ENCODE peak calls at places on chromosomes 3 and 15, in six cellular contexts. O, E, N, K, G and F are unnamed samples. For H3K4me1, the result is how much of the 10 kb centered on the place peaks cover.

GRCh38 chr3:49357466-49358216 is 512 bp downstream of the GPX1 start:
- DNase-seq in O (peak), E (peak), N (peak), K (peak), G (peak), F (peak)

GRCh38 chr3:53238051-53238850 is 17.6 kb downstream of the TKT start:
- DNase-seq in O (peak), E (peak), N (no peak), K (no peak), G (peak), F (peak)

GRCh38 chr3:79385211-79385610 is 382.6 kb downstream of the ROBO1 start:
- DNase-seq in O (no peak), E (no peak), N (no peak), K (no peak), G (no peak), F (no peak)

GRCh38 chr3:51343918-51344687 is 41.0 kb upstream of the MANF start:
- DNase-seq in O (no peak), E (no peak), N (peak), K (no peak), G (peak), F (peak)

GRCh38 chr3:134325106-134325705 is 49.0 kb downstream of the AMOTL2 start:
- DNase-seq in O (no peak), E (no peak), N (peak), K (peak), G (no peak), F (no peak)

GRCh38 chr3:60064210-60065178 is 1014.7 kb upstream of the CFAP20DC start:
- DNase-seq in O (no peak), E (no peak), N (no peak), K (no peak), G (no peak), F (no peak)

GRCh38 chr15:36671017-36671416 is 91.6 kb downstream of the CDIN1 start:
- DNase-seq in O (no peak), E (no peak), N (no peak), K (peak), G (no peak), F (no peak)

GRCh38 chr3:105598047-105598796 is 231.5 kb downstream of the ALCAM start:
- DNase-seq in O (no peak), E (no peak), N (no peak), K (no peak), G (no peak), F (no peak)

GRCh38 chr3:150248116-150248864 is 159.8 kb upstream of the TSC22D2 start:
- DNase-seq in O (no peak), E (no peak), N (no peak), K (no peak), G (no peak), F (no peak)

GRCh38 chr3:78632925-78633324 is 1134.9 kb downstream of the ROBO1 start:
- DNase-seq in O (no peak), E (no peak), N (no peak), K (no peak), G (no peak), F (no peak)

GRCh38 chr3:66236281-66236680 is 15.5 kb downstream of the SLC25A26 start:
- DNase-seq in O (no peak), E (no peak), N (no peak), K (no peak), G (no peak), F (no peak)

GRCh38 chr3:108983051-108983450 is 29.4 kb upstream of the GUCA1C start:
- DNase-seq in O (no peak), E (no peak), N (no peak), K (no peak), G (no peak), F (no peak)

GRCh38 chr3:33447958-33448357 is 7.8 kb upstream of the UBP1 start:
- DNase-seq in O (no peak), E (no peak), N (no peak), K (no peak), G (no peak), F (no peak)

GRCh38 chr3:157226173-157226847 is 66.4 kb upstream of the CCNL1 start:
- DNase-seq in O (no peak), E (no peak), N (no peak), K (no peak), G (no peak), F (no peak)

GRCh38 chr3:130789678-130790340 is 43.2 kb upstream of the PIK3R4 start:
- DNase-seq in O (no peak), E (peak), N (no peak), K (no peak), G (no peak), F (peak)

GRCh38 chr3:45604066-45604465 is 9.5 kb downstream of the LIMD1 start:
- DNase-seq in O (no peak), E (no peak), N (no peak), K (no peak), G (no peak), F (no peak)

GRCh38 chr3:46383211-46383945 is 12.6 kb downstream of the CCR5 start:
- DNase-seq in O (no peak), E (peak), N (no peak), K (no peak), G (peak), F (peak)

GRCh38 chr3:165206454-165207266 is 10.5 kb upstream of the SLITRK3 start:
- DNase-seq in O (peak), E (peak), N (peak), K (peak), G (peak), F (no peak)

GRCh38 chr15:89004726-89005030 is 83.6 kb upstream of the ABHD2 start:
- DNase-seq in O (no peak), E (no peak), N (no peak), K (no peak), G (no peak), F (no peak)

GRCh38 chr15:57090460-57090859 is 172.0 kb downstream of the TCF12 start:
- DNase-seq in O (no peak), E (no peak), N (no peak), K (no peak), G (no peak), F (no peak)

GRCh38 chr3:170499562-170500156 is 81.0 kb downstream of the CLDN11 start:
- DNase-seq in O (peak), E (peak), N (no peak), K (peak), G (peak), F (peak)

GRCh38 chr3:47536221-47536891 is 22.8 kb upstream of the ELP6 start:
- DNase-seq in O (no peak), E (no peak), N (no peak), K (no peak), G (no peak), F (no peak)

GRCh38 chr3:4939276-4939675 is 40.0 kb upstream of the BHLHE40 start:
- DNase-seq in O (no peak), E (no peak), N (no peak), K (no peak), G (no peak), F (no peak)

GRCh38 chr15:88256261-88257230 is at the start of gene NTRK3:
- DNase-seq in O (no peak), E (no peak), N (no peak), K (no peak), G (no peak), F (no peak)

GRCh38 chr3:171775943-171776342 is 34.3 kb downstream of the PLD1 start:
- DNase-seq in O (no peak), E (no peak), N (no peak), K (no peak), G (no peak), F (no peak)

GRCh38 chr15:21261396-21261964 is 178.8 kb downstream of the POTEB3 start:
- DNase-seq in O (peak), E (no peak), N (peak), K (no peak), G (no peak), F (peak)

GRCh38 chr3:18223591-18224338 is 201.4 kb downstream of the SATB1 start:
- DNase-seq in O (no peak), E (peak), N (no peak), K (no peak), G (no peak), F (peak)

GRCh38 chr3:186609247-186609868 is 3.5 kb upstream of the AHSG start:
- DNase-seq in O (peak), E (no peak), N (no peak), K (no peak), G (peak), F (no peak)
- TF ChIP-seq CTCF in O (peak), E (peak), N (no peak), K (no peak), G (no peak), F (peak)

DNA sequence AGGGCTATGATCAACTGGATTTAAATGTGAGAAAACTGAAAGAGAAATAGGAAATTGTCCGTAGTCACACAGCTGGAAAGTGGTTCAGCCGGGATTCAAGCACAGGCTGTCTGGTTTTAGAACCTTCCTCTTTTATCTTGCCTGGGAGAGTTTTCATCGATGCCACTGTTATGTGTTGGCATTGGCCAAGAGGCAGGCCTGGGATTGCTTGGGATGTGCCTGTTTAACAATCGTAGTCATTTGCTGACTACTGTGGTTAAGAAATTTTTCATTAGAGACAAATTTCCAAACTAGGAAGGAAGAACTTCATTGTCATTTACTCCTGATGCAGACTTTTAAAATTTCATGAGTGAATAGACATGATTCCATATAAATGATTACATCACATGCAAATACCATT is 4.3 kb downstream of the MCTP2 start:
- DNase-seq in O (no peak), E (no peak), N (no peak), K (no peak), G (no peak), F (no peak)
- H3K4me1 ChIP-seq in O (under half), E (under half), N (under half), K (under half), G (under half), F (under half)

GRCh38 chr3:128489860-128490649 is 2.9 kb downstream of the GATA2 start:
- DNase-seq in O (peak), E (no peak), N (peak), K (peak), G (no peak), F (peak)

GRCh38 chr3:128490650-128491070 is 2.3 kb downstream of the GATA2 start:
- DNase-seq in O (no peak), E (no peak), N (no peak), K (no peak), G (no peak), F (no peak)

GRCh38 chr3:128487813-128488635 is 5.0 kb downstream of the GATA2 start:
- DNase-seq in O (peak), E (peak), N (peak), K (peak), G (peak), F (peak)

GRCh38 chr3:128488636-128488994 is 4.4 kb downstream of the GATA2 start:
- DNase-seq in O (no peak), E (no peak), N (no peak), K (no peak), G (no peak), F (no peak)

GRCh38 chr3:128488995-128489859 is 3.8 kb downstream of the GATA2 start:
- DNase-seq in O (no peak), E (no peak), N (peak), K (no peak), G (no peak), F (no peak)
- TF ChIP-seq POLR2A in O (no peak), E (no peak), N (no peak), K (peak), G (no peak), F (no peak)

DNA sequence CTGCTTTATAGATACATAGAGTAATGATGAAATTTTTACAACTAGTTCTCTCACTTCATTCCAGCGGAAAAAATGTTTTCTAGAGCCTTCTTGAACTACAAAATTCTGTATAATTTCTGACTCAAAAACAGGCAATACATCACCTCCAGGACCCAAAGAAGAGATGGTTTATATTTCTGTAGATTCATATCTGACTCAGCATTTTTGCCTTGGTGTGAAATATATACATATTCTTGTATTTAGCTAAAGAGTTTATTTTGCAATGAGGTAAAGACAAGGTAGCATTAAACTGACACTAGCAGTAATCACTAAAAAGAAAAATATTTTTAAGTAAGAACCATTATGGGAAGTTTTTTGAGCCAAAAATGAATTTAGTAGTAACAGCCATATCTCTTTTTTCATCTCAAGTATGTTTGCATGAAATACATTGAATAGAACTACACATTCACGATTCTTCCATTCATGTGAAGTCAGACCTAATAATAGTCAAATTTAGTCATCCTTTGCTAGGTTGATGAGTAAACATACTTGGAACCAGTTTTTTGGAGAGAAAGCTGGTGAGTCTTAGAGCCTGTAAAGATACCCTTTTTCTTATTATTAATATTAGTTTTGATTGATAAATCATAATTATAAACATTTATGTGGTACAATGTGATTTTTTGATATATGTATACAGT is 31.6 kb downstream of the COL8A1 start:
- DNase-seq in O (no peak), E (no peak), N (no peak), K (no peak), G (no peak), F (no peak)
- TF ChIP-seq CTCF in O (no peak), E (no peak), N (no peak), K (no peak), G (no peak), F (no peak)

GRCh38 chr3:151314132-151314531 is 2.5 kb downstream of the GPR87 start:
- DNase-seq in O (no peak), E (no peak), N (no peak), K (no peak), G (no peak), F (no peak)
- H3K4me1 ChIP-seq in O (under half), E (under half), N (under half), K (under half), G (under half), F (under half)

DNA sequence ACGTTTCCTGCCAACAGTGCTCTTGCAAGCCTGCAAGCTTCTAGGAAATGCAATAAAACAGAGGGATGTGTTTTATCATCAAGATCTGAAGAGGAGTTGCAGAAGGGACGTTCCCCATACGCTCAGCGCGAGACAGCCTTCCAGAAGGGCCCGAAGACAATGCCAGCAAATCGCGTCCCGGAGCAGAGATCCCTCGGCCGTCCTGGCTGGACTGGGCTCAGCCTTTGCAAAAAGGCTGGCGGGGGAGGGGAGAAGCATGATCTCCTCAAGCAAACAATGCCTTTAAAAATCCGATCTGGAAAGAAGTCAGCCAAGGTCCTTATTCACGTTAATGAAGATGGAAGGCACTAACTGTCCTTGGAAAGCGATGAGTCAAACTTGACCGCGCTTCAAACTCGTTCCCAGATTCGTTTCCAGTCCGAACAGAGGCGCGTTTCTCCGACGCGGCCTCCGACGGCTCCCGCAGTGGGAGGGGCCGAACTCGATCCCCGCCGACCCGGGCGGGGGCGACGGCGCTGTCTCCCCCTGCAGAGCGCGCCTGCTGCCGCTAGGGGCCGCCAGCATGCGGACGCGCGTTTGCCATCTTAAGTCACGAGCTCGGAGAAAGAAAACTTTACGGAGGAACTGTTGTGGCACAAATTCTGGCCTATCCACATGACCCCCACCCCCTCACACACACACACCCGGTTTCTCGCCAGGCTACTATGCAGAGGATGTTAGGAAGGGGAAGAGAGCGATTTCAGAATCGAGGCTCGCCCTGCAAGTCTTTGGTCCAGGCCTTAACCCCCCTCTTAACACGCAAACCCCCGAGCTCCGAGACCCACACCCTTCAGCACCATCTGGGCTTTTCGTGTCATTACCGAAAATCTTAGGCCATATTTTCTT is 5.5 kb downstream of the BCL6 start:
- DNase-seq in O (peak), E (peak), N (peak), K (peak), G (peak), F (peak)
- TF ChIP-seq POLR2A in O (peak), E (peak), N (peak), K (peak), G (peak), F (peak)

GRCh38 chr3:15268033-15268631 is 62.1 kb downstream of the CAPN7 start:
- DNase-seq in O (peak), E (peak), N (peak), K (peak), G (peak), F (peak)

GRCh38 chr3:15267502-15267901 is 61.5 kb downstream of the CAPN7 start:
- DNase-seq in O (no peak), E (no peak), N (no peak), K (peak), G (no peak), F (no peak)

GRCh38 chr3:15271785-15272381 is 60.5 kb downstream of the SH3BP5 start:
- DNase-seq in O (peak), E (peak), N (peak), K (peak), G (peak), F (peak)

GRCh38 chr3:15271030-15271429 is 61.4 kb downstream of the SH3BP5 start:
- DNase-seq in O (no peak), E (no peak), N (peak), K (peak), G (no peak), F (no peak)

GRCh38 chr3:15269091-15269989 is 63.0 kb downstream of the SH3BP5 start:
- DNase-seq in O (peak), E (peak), N (peak), K (peak), G (peak), F (no peak)
- TF ChIP-seq CTCF in O (no peak), E (no peak), N (no peak), K (no peak), G (no peak), F (no peak)

GRCh38 chr15:92652576-92652966 is 3.0 kb downstream of the FAM174B start:
- DNase-seq in O (peak), E (no peak), N (no peak), K (no peak), G (no peak), F (no peak)

GRCh38 chr15:92648190-92648875 is 7.2 kb downstream of the FAM174B start:
- DNase-seq in O (peak), E (no peak), N (no peak), K (no peak), G (peak), F (no peak)

GRCh38 chr15:92650966-92651365 is 4.6 kb downstream of the FAM174B start:
- DNase-seq in O (no peak), E (no peak), N (no peak), K (no peak), G (no peak), F (no peak)

GRCh38 chr15:92651877-92652575 is 3.5 kb downstream of the FAM174B start:
- DNase-seq in O (peak), E (no peak), N (no peak), K (no peak), G (no peak), F (no peak)

GRCh38 chr15:92650256-92650655 is 5.3 kb downstream of the FAM174B start:
- DNase-seq in O (peak), E (no peak), N (no peak), K (no peak), G (no peak), F (no peak)
- H3K4me1 ChIP-seq in O (under half), E (under half), N (under half), K (under half), G (half or more), F (under half)

GRCh38 chr15:79914728-79915127 is 17.9 kb upstream of the MTHFS start:
- DNase-seq in O (no peak), E (no peak), N (no peak), K (no peak), G (no peak), F (no peak)
- TF ChIP-seq POLR2A in O (no peak), E (no peak), N (no peak), K (no peak), G (no peak), F (no peak)

GRCh38 chr15:65595960-65596359 is 15.0 kb downstream of the INTS14 start:
- DNase-seq in O (no peak), E (no peak), N (no peak), K (no peak), G (no peak), F (no peak)
- TF ChIP-seq CTCF in O (no peak), E (no peak), N (no peak), K (no peak), G (no peak), F (no peak)